ENCODE peak calls at places on chromosomes 1 and 21, in six cellular contexts. R is heart right ventricle, P is dorsolateral prefrontal cortex, A is colonic mucosa, J is MM.1S, M is A549. E is an unnamed sample.
A peak's percentile ranks its signal among the peaks of the same experiment; 100 is the strongest.

GRCh38 chr1:229651546-229651945 is 25.5 kb downstream of the URB2 start:
- DNase-seq in R (no peak), P (no peak), A (no peak), J (no peak), M (no peak), E (no peak)

GRCh38 chr1:190365283-190365682 is 112.4 kb downstream of the BRINP3 start:
- DNase-seq in R (no peak), P (no peak), A (no peak), J (no peak), M (no peak), E (no peak)

GRCh38 chr1:229759037-229759435 is 133.0 kb downstream of the URB2 start:
- DNase-seq in R (no peak), P (no peak), A (no peak), J (no peak), M (no peak), E (no peak)

GRCh38 chr1:9658186-9658585 is 6.7 kb downstream of the PIK3CD start:
- DNase-seq in R (no peak), P (no peak), A (no peak), J (no peak), M (no peak), E (peak; percentile 44)

GRCh38 chr21:44718571-44718970 is 7.2 kb upstream of the TSPEAR start:
- DNase-seq in R (no peak), P (no peak), A (no peak), J (no peak), M (no peak), E (no peak)

GRCh38 chr1:235866207-235866912 is at the start of gene LYST:
- DNase-seq in R (peak; percentile 31), P (peak; percentile 38), A (peak; percentile 63), J (peak; percentile 75), M (peak; percentile 66), E (no peak)

GRCh38 chr21:44687671-44688070 is 5.7 kb upstream of the KRTAP12-1 start:
- DNase-seq in R (no peak), P (no peak), A (no peak), J (no peak), M (no peak), E (no peak)

GRCh38 chr1:116508984-116509980 is 61.5 kb downstream of the CD58 start:
- DNase-seq in R (no peak), P (no peak), A (peak; percentile 64), J (no peak), M (peak; percentile 19), E (no peak)

GRCh38 chr1:24277420-24278169 is 41.6 kb upstream of the GRHL3 start:
- DNase-seq in R (no peak), P (no peak), A (no peak), J (peak; percentile 19), M (no peak), E (no peak)

GRCh38 chr1:66282885-66283284 is 251.1 kb upstream of the SGIP1 start:
- DNase-seq in R (no peak), P (no peak), A (no peak), J (no peak), M (no peak), E (no peak)

GRCh38 chr1:233387585-233387984 is 60.1 kb downstream of the MAP3K21 start:
- DNase-seq in R (no peak), P (no peak), A (no peak), J (no peak), M (no peak), E (no peak)

GRCh38 chr1:70840260-70840953 is 207.2 kb downstream of the PTGER3 start:
- DNase-seq in R (no peak), P (no peak), A (no peak), J (no peak), M (no peak), E (no peak)

GRCh38 chr1:21932127-21932526 is 5.0 kb downstream of the HSPG2 start:
- DNase-seq in R (no peak), P (no peak), A (no peak), J (no peak), M (no peak), E (no peak)

GRCh38 chr1:41345434-41346075 is 15.7 kb upstream of the FOXO6 start:
- DNase-seq in R (no peak), P (no peak), A (no peak), J (no peak), M (no peak), E (no peak)

GRCh38 chr1:236835491-236835890 is 40.4 kb downstream of the MTR start:
- DNase-seq in R (no peak), P (no peak), A (no peak), J (no peak), M (no peak), E (no peak)

GRCh38 chr1:206066479-206067171 is 13.7 kb downstream of the RHEX start:
- DNase-seq in R (no peak), P (no peak), A (no peak), J (peak; percentile 87), M (no peak), E (peak; percentile 53)

GRCh38 chr1:100422065-100422464 is 69.8 kb downstream of the CDC14A start:
- DNase-seq in R (no peak), P (no peak), A (no peak), J (no peak), M (no peak), E (no peak)

GRCh38 chr1:10539411-10540043 is 64.8 kb downstream of the PEX14 start:
- DNase-seq in R (no peak), P (no peak), A (no peak), J (no peak), M (no peak), E (no peak)

GRCh38 chr1:209823143-209824041 is 4.4 kb upstream of the UTP25 start:
- DNase-seq in R (no peak), P (no peak), A (no peak), J (peak; percentile 64), M (peak; percentile 42), E (no peak)

GRCh38 chr1:43067856-43068751 is 104.0 kb downstream of the EBNA1BP2 start:
- DNase-seq in R (no peak), P (no peak), A (no peak), J (no peak), M (no peak), E (no peak)

GRCh38 chr1:89332461-89332860 is 31.4 kb upstream of the GBP6 start:
- DNase-seq in R (no peak), P (no peak), A (no peak), J (no peak), M (no peak), E (no peak)

GRCh38 chr1:168637350-168637991 is 61.1 kb downstream of the XCL1 start:
- DNase-seq in R (no peak), P (no peak), A (no peak), J (peak; percentile 65), M (no peak), E (peak; percentile 16)

GRCh38 chr21:45640888-45641479 is 2.5 kb upstream of the PCBP3 start:
- DNase-seq in R (peak; percentile 53), P (no peak), A (peak; percentile 62), J (no peak), M (no peak), E (peak; percentile 47)

GRCh38 chr1:62175568-62176179 is 19.0 kb upstream of the L1TD1 start:
- DNase-seq in R (no peak), P (no peak), A (peak; percentile 60), J (peak; percentile 46), M (no peak), E (no peak)

GRCh38 chr1:15100369-15101111 is 53.0 kb upstream of the TMEM51 start:
- DNase-seq in R (peak; percentile 41), P (peak; percentile 56), A (peak; percentile 50), J (peak; percentile 55), M (peak; percentile 38), E (peak; percentile 15)

GRCh38 chr1:200258447-200259375 is 151.1 kb downstream of the ZNF281 start:
- DNase-seq in R (no peak), P (no peak), A (no peak), J (peak; percentile 59), M (peak; percentile 53), E (peak; percentile 26)
- TF ChIP-seq CTCF in R (peak; percentile 29), P (peak; percentile 38), A (peak; percentile 34), J (peak; percentile 61), M (peak; percentile 59), E (peak; percentile 61)

DNA sequence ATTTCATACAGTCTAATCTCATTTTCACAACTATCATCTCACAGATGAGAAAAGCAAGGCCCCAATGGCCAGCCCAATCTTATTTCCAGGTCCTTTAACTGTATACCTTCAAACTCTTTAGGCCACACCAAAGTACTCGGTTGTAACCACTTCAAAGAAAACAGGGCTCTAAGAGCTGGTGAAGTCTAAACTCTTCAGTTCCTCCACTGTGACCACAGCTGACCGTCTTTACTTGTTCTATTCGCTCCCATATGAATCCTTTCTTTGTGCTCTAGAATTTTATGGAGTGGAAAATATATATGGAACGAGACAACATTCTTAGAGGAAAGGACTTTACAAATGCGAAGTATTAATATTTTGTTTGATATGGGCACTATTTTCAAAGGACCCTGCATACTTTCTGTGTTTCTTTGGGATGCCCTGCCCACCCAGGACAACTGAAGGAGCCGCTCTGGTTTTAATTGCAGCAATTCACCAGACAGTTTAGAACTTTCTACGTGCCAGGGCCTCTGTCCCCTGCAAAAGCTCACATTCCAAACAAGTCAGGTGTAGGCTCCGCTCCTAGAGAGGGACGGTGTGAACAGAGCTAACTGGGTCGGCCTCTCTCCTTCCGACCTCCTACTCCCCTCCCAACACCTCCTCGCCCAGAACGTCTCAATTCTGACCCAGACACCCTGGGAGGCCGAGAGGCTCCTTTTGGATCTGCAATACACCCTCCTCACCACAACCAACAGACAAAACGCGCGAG is 15.7 kb downstream of the IER5 start:
- DNase-seq in R (no peak), P (no peak), A (peak; percentile 49), J (peak; percentile 49), M (peak; percentile 79), E (no peak)
- H3K4me3 ChIP-seq in R (peak overlapping the region; percentile 71), P (peak overlapping the region; percentile 78), A (peak overlapping the region; percentile 73), J (peak overlapping the region; percentile 79), M (peak overlapping the region; percentile 65), E (peak overlapping the region; percentile 81)

DNA sequence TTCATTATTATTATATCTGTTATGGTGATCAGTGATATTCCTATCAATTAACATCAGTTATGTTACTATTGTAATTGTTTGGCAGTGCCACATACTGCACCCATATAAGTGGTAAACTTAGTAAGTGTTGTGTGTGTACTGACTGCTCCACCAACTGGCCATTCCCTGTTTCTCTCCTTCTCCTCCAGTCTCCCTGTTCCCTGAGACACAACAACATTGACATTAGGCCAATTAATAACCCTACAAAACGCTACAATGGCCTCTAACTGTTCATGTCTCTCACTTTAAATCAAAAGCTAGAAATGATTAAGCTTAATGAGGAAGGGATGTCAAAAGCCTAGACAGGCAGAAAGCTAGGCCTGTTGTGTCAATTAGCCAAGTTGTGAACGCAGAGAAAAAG is 6.6 kb upstream of the THRAP3 start:
- DNase-seq in R (no peak), P (no peak), A (no peak), J (no peak), M (no peak), E (no peak)
- TF ChIP-seq CTCF in R (peak; percentile 23), P (peak; percentile 57), A (no peak), J (no peak), M (peak; percentile 42), E (no peak)

GRCh38 chr21:15732290-15732995 is 2.7 kb downstream of the USP25 start:
- DNase-seq in R (no peak), P (no peak), A (no peak), J (peak; percentile 90), M (no peak), E (peak; percentile 70)
- H3K4me3 ChIP-seq in R (no peak overlapping the region), P (peak overlapping the region; percentile 79), A (peak overlapping the region; percentile 78), J (peak overlapping the region; percentile 93), M (peak overlapping the region; percentile 85), E (peak overlapping the region; percentile 77)